ENCODE peak calls at places on chromosomes 3 and 15, in five cellular contexts. N is neural crest cell, X is mesothelial cell of epicardium, Y is brain microvascular endothelial cell, F is dorsolateral prefrontal cortex. T is an unnamed sample.

GRCh38 chr3:141875893-141876380 is 506 bp upstream of the ATP1B3 start:
- DNase-seq in N (peak; percentile 50), X (peak; percentile 66), Y (peak; percentile 56), F (peak; percentile 37), T (peak; percentile 54)

GRCh38 chr3:99753268-99753975 is 64.2 kb upstream of the CMSS1 start:
- DNase-seq in N (peak; percentile 26), X (peak; percentile 42), Y (peak; percentile 69), F (no peak), T (no peak)

GRCh38 chr15:88976656-88977055 is 63.5 kb upstream of the MFGE8 start:
- DNase-seq in N (no peak), X (no peak), Y (no peak), F (no peak), T (no peak)

GRCh38 chr15:73946046-73946678 is 19.9 kb downstream of the LOXL1 start:
- DNase-seq in N (no peak), X (no peak), Y (no peak), F (no peak), T (no peak)

GRCh38 chr3:37996785-37997301 is 6.3 kb downstream of the VILL start:
- DNase-seq in N (peak; percentile 80), X (peak; percentile 83), Y (peak; percentile 78), F (no peak), T (peak; percentile 85)

GRCh38 chr15:45354711-45355110 is 23.6 kb downstream of the GATM start:
- DNase-seq in N (no peak), X (no peak), Y (no peak), F (no peak), T (no peak)

GRCh38 chr15:76987896-76988860 is 6.7 kb upstream of the PSTPIP1 start:
- DNase-seq in N (no peak), X (no peak), Y (no peak), F (no peak), T (no peak)

GRCh38 chr3:57815034-57815433 is 58.9 kb downstream of the SLMAP start:
- DNase-seq in N (no peak), X (no peak), Y (no peak), F (no peak), T (no peak)

GRCh38 chr3:69806735-69807438 is 67.6 kb downstream of the MITF start:
- DNase-seq in N (no peak), X (no peak), Y (peak; percentile 45), F (no peak), T (no peak)

GRCh38 chr3:143652118-143652517 is 196.2 kb downstream of the SLC9A9 start:
- DNase-seq in N (no peak), X (no peak), Y (no peak), F (no peak), T (no peak)

GRCh38 chr15:69358850-69359249 is 55.3 kb upstream of the KIF23 start:
- DNase-seq in N (no peak), X (no peak), Y (no peak), F (no peak), T (no peak)

GRCh38 chr15:69357773-69358765 is 56.1 kb upstream of the KIF23 start:
- DNase-seq in N (peak; percentile 18), X (no peak), Y (peak; percentile 7), F (no peak), T (no peak)

GRCh38 chr15:69359724-69360123 is 54.4 kb upstream of the KIF23 start:
- DNase-seq in N (no peak), X (no peak), Y (no peak), F (no peak), T (no peak)
- TF ChIP-seq CTCF in N (no peak), X (no peak), Y (no peak), F (no peak), T (no peak)

GRCh38 chr3:24494616-24495333 is at the start of gene THRB:
- DNase-seq in N (peak; percentile 58), X (peak; percentile 71), Y (no peak), F (peak; percentile 39), T (peak; percentile 28)
- TF ChIP-seq CTCF in N (peak; percentile 53), X (peak; percentile 33), Y (peak; percentile 31), F (peak; percentile 21), T (no peak)

GRCh38 chr3:184491867-184492615 is 69.5 kb upstream of the EPHB3 start:
- DNase-seq in N (no peak), X (no peak), Y (no peak), F (no peak), T (no peak)
- TF ChIP-seq CTCF in N (no peak), X (no peak), Y (no peak), F (no peak), T (no peak)

GRCh38 chr3:123808812-123809211 is 75.3 kb downstream of the MYLK start:
- DNase-seq in N (no peak), X (no peak), Y (no peak), F (no peak), T (no peak)

GRCh38 chr3:123807820-123808219 is 76.3 kb downstream of the MYLK start:
- DNase-seq in N (no peak), X (no peak), Y (no peak), F (no peak), T (no peak)

GRCh38 chr3:123804676-123805075 is 79.5 kb downstream of the MYLK start:
- DNase-seq in N (no peak), X (no peak), Y (no peak), F (no peak), T (no peak)

GRCh38 chr3:123803521-123803920 is 80.6 kb downstream of the MYLK start:
- DNase-seq in N (no peak), X (no peak), Y (no peak), F (no peak), T (no peak)

DNA sequence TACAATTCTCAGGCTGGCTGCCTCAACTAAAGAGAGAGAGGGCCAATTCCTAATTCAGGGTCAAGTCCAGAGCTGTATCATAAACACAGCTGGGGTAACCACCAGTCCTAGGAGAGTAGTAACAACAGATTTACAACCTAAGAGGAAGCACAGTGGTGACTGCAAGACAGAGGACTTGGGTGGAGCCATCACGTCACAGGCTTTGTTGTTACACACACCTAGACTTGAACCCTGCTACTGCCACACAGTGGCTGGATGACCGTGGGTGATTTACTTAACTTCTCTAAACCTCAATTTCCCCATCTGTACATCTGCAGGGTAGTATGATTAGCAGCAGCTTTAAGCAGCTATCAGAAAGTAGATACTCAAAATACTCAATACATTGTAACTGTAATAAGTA is 78.6 kb downstream of the MYLK start:
- DNase-seq in N (no peak), X (no peak), Y (no peak), F (no peak), T (no peak)
- TF ChIP-seq CTCF in N (no peak), X (no peak), Y (no peak), F (no peak), T (no peak)

DNA sequence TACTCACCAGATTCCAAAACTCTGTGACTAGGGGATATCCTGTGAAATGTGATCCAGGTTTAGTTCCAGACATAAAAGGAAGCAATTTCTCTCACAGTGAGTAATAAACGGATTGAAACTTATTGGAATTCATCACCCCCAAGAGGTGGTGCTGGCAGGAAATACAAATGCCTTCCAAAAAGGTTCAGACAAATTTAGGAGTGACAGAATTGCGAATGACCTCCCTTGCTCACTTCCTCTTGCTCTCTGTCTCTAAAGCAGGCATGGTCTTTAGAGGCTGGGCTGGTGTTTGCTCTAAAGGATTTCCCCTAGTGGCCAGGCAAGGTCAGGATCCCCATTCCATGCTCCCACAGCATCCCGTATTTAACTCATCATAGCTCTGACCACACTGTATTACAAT is 449.4 kb upstream of the PPP2R3A start:
- DNase-seq in N (no peak), X (no peak), Y (peak; percentile 5), F (no peak), T (no peak)
- TF ChIP-seq CTCF in N (no peak), X (no peak), Y (peak; percentile 69), F (no peak), T (no peak)

T was measured in omental fat pad.